ENCODE peak calls at places on chromosomes 3 and 15, in eight cellular contexts. F, M, T, K, H, B, J and G are unnamed samples.

GRCh38 chr15:87597346-87598052 is 659.0 kb downstream of the NTRK3 start:
- DNase-seq in H (no peak), K (no peak), T (peak; percentile 59), J (no peak), B (no peak), M (no peak), F (no peak), G (no peak)

GRCh38 chr15:97791824-97792792 is 168.4 kb upstream of the ARRDC4 start:
- DNase-seq in F (peak; percentile 95), H (no peak), K (no peak), J (no peak), B (peak; percentile 21), M (no peak), T (no peak), G (no peak)

GRCh38 chr15:51992953-51993352 is 21.4 kb upstream of the LEO1 start:
- DNase-seq in B (no peak), K (no peak), F (no peak), M (no peak), H (no peak), J (no peak), T (peak; percentile 59), G (no peak)

GRCh38 chr15:73571346-73571745 is 61.8 kb downstream of the NPTN start:
- DNase-seq in F (peak; percentile 93), T (no peak), M (no peak), K (no peak), H (no peak), B (no peak), J (no peak), G (no peak)

GRCh38 chr3:134423153-134423552 is 48.9 kb upstream of the AMOTL2 start:
- DNase-seq in H (no peak), B (peak; percentile 51), J (peak; percentile 65), K (no peak), T (peak; percentile 25), F (peak; percentile 64), M (peak; percentile 45), G (peak; percentile 65)

GRCh38 chr3:146404451-146404850 is 64.9 kb downstream of the PLSCR2 start:
- DNase-seq in T (no peak), K (no peak), M (no peak), H (no peak), J (peak; percentile 41), B (no peak), F (no peak), G (no peak)

GRCh38 chr3:29696311-29696710 is 415.4 kb downstream of the RBMS3 start:
- DNase-seq in M (no peak), K (no peak), J (no peak), H (no peak), F (no peak), T (no peak), B (no peak), G (no peak)

GRCh38 chr3:51670053-51670666 is 892 bp upstream of the TEX264 start:
- DNase-seq in F (no peak), H (no peak), K (no peak), B (no peak), J (no peak), M (no peak), T (no peak), G (no peak)

GRCh38 chr3:149180057-149180573 is 41.5 kb downstream of the CP start:
- DNase-seq in K (peak; percentile 100), B (no peak), F (peak; percentile 30), M (no peak), T (peak; percentile 100), H (peak; percentile 61), J (peak; percentile 100), G (peak; percentile 89)

GRCh38 chr15:63718590-63719035 is 115.1 kb downstream of the HERC1 start:
- DNase-seq in B (no peak), H (no peak), K (peak; percentile 22), M (no peak), J (peak; percentile 86), T (peak; percentile 80), F (no peak), G (no peak)

GRCh38 chr3:172543419-172543818 is 20.2 kb upstream of the TNFSF10 start:
- DNase-seq in B (no peak), F (no peak), H (no peak), T (no peak), M (no peak), J (no peak), K (no peak), G (no peak)

GRCh38 chr3:141181191-141181590 is 50.4 kb upstream of the PXYLP1 start:
- DNase-seq in M (no peak), H (no peak), F (peak; percentile 22), T (no peak), B (no peak), K (no peak), J (no peak), G (no peak)